ENCODE peak calls at places on chromosomes 1 and 21, in five cellular contexts. E, J, X, M and A are unnamed samples. For H3K9me2, the result is how much of the 10 kb centered on the place peaks cover.

GRCh38 chr1:115134850-115135484 is 45.7 kb upstream of the TSPAN2 start:
- DNase-seq in E (peak), M (no peak), X (peak), J (peak), A (peak)

GRCh38 chr1:114462341-114462740 is 48.7 kb downstream of the TRIM33 start:
- DNase-seq in J (no peak), E (no peak), X (no peak), M (no peak), A (no peak)

GRCh38 chr1:174872615-174873058 is 127.1 kb upstream of the CACYBP start:
- DNase-seq in M (no peak), E (peak), J (peak), X (no peak), A (no peak)

GRCh38 chr1:14961661-14962267 is 191.8 kb upstream of the TMEM51 start:
- DNase-seq in J (no peak), E (no peak), M (no peak), X (no peak), A (no peak)

GRCh38 chr1:99465176-99465900 is 180.6 kb upstream of the PALMD start:
- DNase-seq in X (no peak), E (no peak), J (peak), M (no peak), A (no peak)

GRCh38 chr1:204211021-204211420 is 2.8 kb downstream of the GOLT1A start:
- DNase-seq in J (no peak), E (no peak), X (no peak), M (no peak), A (no peak)

GRCh38 chr1:89790592-89790991 is 30.2 kb upstream of the LRRC8D start:
- DNase-seq in M (no peak), J (no peak), E (no peak), X (no peak), A (no peak)

GRCh38 chr1:218209351-218209861 is 75.7 kb upstream of the RRP15 start:
- DNase-seq in M (no peak), J (peak), X (peak), E (peak), A (no peak)

GRCh38 chr1:110783292-110783918 is 89.5 kb upstream of the CD53 start:
- DNase-seq in J (peak), E (peak), X (peak), M (peak), A (peak)

GRCh38 chr1:189662190-189662589 is 815.5 kb downstream of the BRINP3 start:
- DNase-seq in E (no peak), J (peak), X (peak), M (no peak), A (no peak)

GRCh38 chr1:224168859-224169380 is 14.1 kb upstream of the DEGS1 start:
- DNase-seq in X (no peak), M (peak), E (peak), J (peak), A (no peak)

GRCh38 chr1:115666702-115667101 is 24.9 kb downstream of the VANGL1 start:
- DNase-seq in M (no peak), E (no peak), X (no peak), J (no peak), A (no peak)

GRCh38 chr1:237050915-237051314 is 8.9 kb downstream of the RYR2 start:
- DNase-seq in E (no peak), X (no peak), J (no peak), M (no peak), A (no peak)

GRCh38 chr21:45151484-45152115 is 77.2 kb downstream of the ADARB1 start:
- DNase-seq in E (no peak), X (no peak), M (no peak), J (no peak), A (no peak)

GRCh38 chr1:247204177-247204647 is 32.4 kb upstream of the ZNF124 start:
- DNase-seq in X (no peak), M (no peak), E (no peak), J (peak), A (no peak)

GRCh38 chr1:87603636-87604035 is 275.0 kb downstream of the LMO4 start:
- DNase-seq in X (no peak), M (no peak), E (no peak), J (peak), A (no peak)

GRCh38 chr1:179384027-179384426 is 18.3 kb downstream of the AXDND1 start:
- DNase-seq in J (no peak), M (no peak), E (no peak), X (no peak), A (no peak)

GRCh38 chr1:246147471-246148461 is 359.3 kb downstream of the SMYD3 start:
- DNase-seq in X (no peak), E (no peak), J (no peak), M (no peak), A (no peak)

GRCh38 chr1:219905524-219905923 is 22.8 kb downstream of the SLC30A10 start:
- DNase-seq in E (no peak), J (no peak), X (no peak), M (no peak), A (no peak)

GRCh38 chr1:3369437-3370076 is 84.9 kb upstream of the ARHGEF16 start:
- DNase-seq in E (no peak), X (no peak), J (peak), M (no peak), A (peak)

GRCh38 chr1:94926365-94926914 is 470 bp downstream of the CNN3 start:
- DNase-seq in M (no peak), E (peak), X (no peak), J (peak), A (peak)

GRCh38 chr1:2804628-2805351 is 3.3 kb upstream of the TTC34 start:
- DNase-seq in M (no peak), E (no peak), J (no peak), X (no peak), A (no peak)

GRCh38 chr21:16570196-16570595 is 840.4 kb downstream of the USP25 start:
- DNase-seq in M (no peak), E (no peak), X (no peak), J (no peak), A (no peak)

GRCh38 chr1:40894455-40894854 is 32.3 kb upstream of the CITED4 start:
- DNase-seq in E (no peak), J (no peak), X (no peak), M (no peak), A (no peak)

GRCh38 chr1:229664133-229664689 is 38.2 kb downstream of the URB2 start:
- DNase-seq in E (no peak), X (no peak), M (no peak), J (no peak), A (peak)

GRCh38 chr1:184379111-184379752 is 7.6 kb upstream of the C1orf21 start:
- DNase-seq in E (no peak), J (peak), X (no peak), M (no peak), A (peak)

GRCh38 chr1:203075249-203076030 is 10.4 kb downstream of the MYOG start:
- DNase-seq in J (no peak), E (no peak), X (no peak), M (no peak), A (no peak)

DNA sequence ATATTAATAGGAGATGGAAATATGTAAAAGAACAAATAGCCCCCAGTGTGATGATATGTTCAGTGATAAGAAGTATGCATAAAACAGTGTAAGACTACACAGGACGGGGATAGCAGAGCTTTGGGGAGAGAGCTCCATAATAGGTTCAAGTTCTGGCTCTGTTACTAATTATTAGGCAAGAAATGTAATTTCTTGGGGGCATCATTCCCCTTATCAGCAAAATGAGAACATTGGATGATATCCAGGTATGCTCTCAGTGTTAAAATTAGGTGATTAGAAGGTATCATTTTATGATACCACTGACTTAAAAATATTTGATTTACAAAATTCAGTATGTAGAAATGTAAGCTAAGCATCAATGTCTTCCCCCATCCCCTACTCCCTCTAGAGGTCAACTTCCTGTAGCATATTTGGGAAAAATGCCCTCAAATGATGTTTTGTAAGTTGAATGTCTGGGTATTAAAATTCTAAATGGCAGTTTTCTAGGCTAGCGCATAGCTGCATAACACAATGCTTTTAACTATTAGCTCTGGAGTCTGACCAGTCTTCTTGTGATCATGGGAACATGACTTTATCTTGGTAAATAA is 585.7 kb upstream of the CAMK1G start:
- DNase-seq in M (no peak), E (no peak), X (no peak), J (peak), A (peak)
- TF ChIP-seq CTCF in M (peak), E (peak), X (peak), J (peak), A (peak)

GRCh38 chr1:168806955-168807354 is 77.9 kb upstream of the DPT start:
- DNase-seq in M (no peak), E (no peak), J (no peak), X (no peak), A (peak)

DNA sequence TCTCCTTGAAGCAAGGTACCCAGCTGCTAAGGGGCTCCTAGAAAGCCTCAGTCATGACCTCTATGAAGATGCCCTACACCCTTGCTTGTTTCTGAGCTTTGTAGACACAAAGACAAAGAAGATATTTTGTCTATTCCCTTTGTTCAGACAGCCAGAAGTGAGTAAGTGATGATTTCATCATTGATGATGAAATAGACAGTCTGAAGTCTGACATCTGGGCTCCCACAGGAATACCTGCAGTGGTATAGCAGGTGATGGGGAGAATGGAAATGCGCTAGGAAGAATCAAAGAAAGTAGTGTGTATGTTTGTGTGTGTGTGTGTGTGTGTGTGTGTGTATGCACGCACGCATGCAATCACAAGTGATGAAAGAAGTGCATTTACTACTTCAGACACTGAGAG is 82.2 kb upstream of the DPT start:
- DNase-seq in J (no peak), X (no peak), M (no peak), E (no peak), A (no peak)
- H3K4me3 ChIP-seq in J (no peak), X (no peak), M (no peak), E (no peak), A (no peak)

DNA sequence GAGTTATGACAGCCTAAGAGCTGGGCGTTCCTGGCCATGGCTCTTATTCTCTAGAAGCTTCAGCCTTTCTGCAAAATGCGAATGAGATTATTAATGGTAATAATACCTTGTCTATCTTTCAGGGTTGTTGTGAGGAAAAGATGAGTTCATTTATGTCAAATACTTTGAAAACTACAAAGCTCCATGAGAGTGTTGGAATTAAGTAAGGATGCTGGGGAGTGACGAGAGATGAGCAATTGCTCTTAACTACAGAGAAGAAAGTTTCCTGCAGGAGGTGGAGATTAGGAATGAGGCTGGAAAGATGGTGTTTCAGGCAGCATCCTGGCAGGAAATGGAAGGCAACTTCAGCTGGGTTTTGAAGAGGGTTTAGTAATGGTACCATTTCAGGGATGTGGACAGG is 124.2 kb downstream of the CACNA1E start:
- DNase-seq in X (no peak), M (no peak), J (no peak), E (no peak), A (no peak)
- H3K9me2 ChIP-seq in X (under half), M (under half), J (under half), E (under half), A (under half)

DNA sequence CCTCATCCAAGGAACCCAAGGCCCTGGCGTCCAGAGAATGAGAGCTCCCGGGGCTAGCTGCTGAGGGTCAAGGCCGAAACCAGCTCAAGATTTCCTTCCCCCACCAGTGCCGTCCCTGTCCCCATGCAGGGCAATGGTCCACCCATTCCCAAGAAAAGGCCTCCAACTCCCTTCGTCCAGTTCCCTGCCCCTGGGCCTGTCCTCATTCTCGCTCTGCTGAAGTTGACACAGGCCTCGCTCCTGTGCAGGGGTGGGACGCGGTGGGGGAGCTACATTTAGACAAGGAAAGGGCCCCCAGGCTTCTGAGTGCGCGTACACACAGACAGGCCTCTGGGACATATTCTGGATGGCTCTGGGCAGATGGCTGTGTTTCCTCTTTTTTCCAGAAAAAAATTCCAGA is 188.3 kb downstream of the ETS2 start:
- DNase-seq in M (no peak), X (no peak), E (no peak), J (no peak), A (no peak)
- TF ChIP-seq CTCF in M (no peak), X (no peak), E (no peak), J (no peak), A (no peak)